ENCODE peak calls at places on chromosomes 2 and 18, in nine cellular contexts. A, M, Z, B, K, U, Y, E and T are unnamed samples.

GRCh38 chr2:129170570-129170969 is 808.9 kb upstream of the RAB6C start:
- DNase-seq in B (no peak), Y (no peak), U (no peak), M (no peak), A (no peak), K (no peak), E (no peak), Z (no peak), T (no peak)

GRCh38 chr18:57910817-57911216 is 107.7 kb upstream of the ATP8B1 start:
- DNase-seq in Z (peak), E (no peak), K (no peak), B (peak), A (peak), M (no peak), U (peak), Y (no peak), T (no peak)

GRCh38 chr2:207135340-207135739 is 30.4 kb downstream of the KLF7 start:
- DNase-seq in Z (no peak), U (no peak), M (no peak), K (peak), E (peak), Y (no peak), B (no peak), A (no peak), T (no peak)

GRCh38 chr2:149767516-149767974 is 180.0 kb upstream of the MMADHC start:
- DNase-seq in A (no peak), U (no peak), M (no peak), E (peak), B (no peak), Z (no peak), Y (no peak), K (no peak), T (no peak)

GRCh38 chr2:210318891-210319290 is 3.9 kb upstream of the MYL1 start:
- DNase-seq in K (no peak), E (peak), Z (no peak), M (no peak), Y (no peak), U (no peak), B (no peak), A (no peak), T (no peak)

GRCh38 chr18:275486-275885 is 7.6 kb upstream of the THOC1 start:
- DNase-seq in Z (no peak), M (no peak), E (no peak), U (no peak), Y (no peak), B (no peak), A (no peak), K (no peak), T (no peak)

GRCh38 chr18:3857544-3857943 is 407.6 kb downstream of the TGIF1 start:
- DNase-seq in A (no peak), Y (no peak), E (peak), B (no peak), K (no peak), M (no peak), Z (no peak), U (no peak), T (no peak)

GRCh38 chr2:121345887-121346286 is 60.9 kb upstream of the TFCP2L1 start:
- DNase-seq in E (no peak), M (no peak), U (no peak), A (no peak), Z (no peak), K (no peak), B (no peak), Y (no peak), T (no peak)

GRCh38 chr2:68255736-68256450 is 3.6 kb upstream of the PPP3R1 start:
- DNase-seq in Y (no peak), Z (no peak), K (no peak), M (no peak), U (no peak), E (peak), A (peak), B (peak), T (no peak)

GRCh38 chr2:44296653-44297052 is 21.4 kb downstream of the SLC3A1 start:
- DNase-seq in A (no peak), Y (no peak), B (no peak), Z (no peak), U (no peak), E (no peak), M (no peak), K (no peak), T (no peak)

GRCh38 chr18:11721720-11722119 is 32.7 kb downstream of the GNAL start:
- DNase-seq in B (no peak), E (no peak), U (no peak), M (no peak), A (no peak), Y (no peak), K (no peak), Z (no peak), T (no peak)

GRCh38 chr2:11160731-11161455 is 5.6 kb downstream of the SLC66A3 start:
- DNase-seq in Z (no peak), E (no peak), B (no peak), Y (peak), U (no peak), M (no peak), A (no peak), K (no peak), T (no peak)

GRCh38 chr18:79952996-79953559 is 1.6 kb upstream of the SLC66A2 start:
- DNase-seq in K (no peak), E (no peak), B (peak), Z (peak), Y (no peak), U (no peak), A (peak), M (no peak), T (no peak)

GRCh38 chr18:79954791-79955190 is 3.3 kb upstream of the SLC66A2 start:
- DNase-seq in E (no peak), U (no peak), K (no peak), B (peak), M (no peak), Z (no peak), Y (no peak), A (no peak), T (no peak)

GRCh38 chr18:79955302-79956075 is 4.0 kb upstream of the SLC66A2 start:
- DNase-seq in E (peak), Y (no peak), B (no peak), M (no peak), A (no peak), U (no peak), Z (no peak), K (no peak), T (no peak)

GRCh38 chr18:79952457-79952995 is 1.1 kb upstream of the SLC66A2 start:
- DNase-seq in U (no peak), A (no peak), M (no peak), E (no peak), Z (no peak), B (no peak), K (no peak), Y (no peak), T (no peak)

GRCh38 chr18:79953921-79954651 is 2.6 kb upstream of the SLC66A2 start:
- DNase-seq in A (no peak), Z (no peak), B (no peak), E (no peak), M (no peak), U (no peak), K (peak), Y (no peak), T (no peak)
- TF ChIP-seq EZH2 in A (no peak), Z (no peak), B (no peak), E (no peak), M (no peak), U (no peak), K (no peak), Y (no peak), T (no peak)

DNA sequence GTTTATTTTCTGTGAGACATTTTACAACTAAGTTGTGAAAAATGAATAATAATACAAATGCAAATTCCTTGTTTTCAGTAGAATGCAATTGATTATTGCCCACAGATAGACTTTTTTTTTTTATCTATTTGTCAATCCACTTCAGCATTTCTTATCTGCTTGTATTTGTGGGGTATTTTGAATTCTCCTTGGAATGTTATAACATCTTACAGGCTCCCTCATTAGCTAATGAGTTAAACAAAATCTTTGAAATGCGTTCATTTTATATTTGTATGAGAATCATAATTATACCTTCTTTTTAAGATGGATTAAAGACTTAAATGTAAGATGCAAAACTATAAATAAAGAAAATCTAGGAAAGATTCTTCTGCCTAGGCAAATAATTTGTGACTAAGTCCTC is 114.2 kb downstream of the CALCRL start:
- DNase-seq in M (no peak), Z (no peak), U (no peak), A (no peak), K (no peak), B (no peak), Y (no peak), E (no peak), T (no peak)
- TF ChIP-seq EZH2 in M (no peak), Z (no peak), U (no peak), A (no peak), K (no peak), B (no peak), Y (no peak), E (no peak), T (no peak)

DNA sequence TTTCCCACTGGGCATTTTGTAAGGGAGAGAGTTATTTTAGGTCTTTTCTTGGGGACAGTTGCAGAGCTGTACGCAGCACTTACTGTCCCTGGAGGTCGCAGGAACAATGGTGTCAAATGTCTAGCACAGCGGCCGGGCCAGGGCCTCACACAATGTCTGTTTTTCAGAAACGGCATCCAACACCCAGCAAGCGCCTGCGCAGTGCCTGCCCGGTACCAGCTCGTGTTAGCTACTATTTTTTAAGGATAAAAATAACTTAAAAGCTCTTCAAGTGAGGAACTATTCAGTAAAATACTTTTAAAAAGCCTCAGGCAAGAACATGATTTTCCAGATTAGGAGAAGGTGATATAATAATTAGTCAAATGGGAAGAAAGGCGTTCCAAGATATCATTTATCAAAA is 90.0 kb downstream of the MBP start:
- DNase-seq in Y (no peak), E (no peak), B (peak), A (no peak), U (no peak), K (no peak), M (no peak), Z (no peak), T (no peak)
- TF ChIP-seq EZH2 in Y (no peak), E (no peak), B (no peak), A (no peak), U (no peak), K (no peak), M (no peak), Z (no peak), T (no peak)

GRCh38 chr2:199460101-199460671 is 2.4 kb upstream of the SATB2 start:
- DNase-seq in B (no peak), Z (no peak), Y (no peak), A (no peak), M (no peak), E (peak), K (peak), U (no peak), T (no peak)

GRCh38 chr2:199457147-199458016 is at the start of gene SATB2:
- DNase-seq in M (no peak), Z (peak), E (peak), U (peak), K (peak), B (peak), Y (no peak), A (no peak), T (no peak)

GRCh38 chr2:199459286-199460100 is 1.8 kb upstream of the SATB2 start:
- DNase-seq in U (peak), M (peak), Y (peak), K (peak), B (peak), A (peak), Z (peak), E (peak), T (peak)

GRCh38 chr2:199458017-199458805 is 472 bp upstream of the SATB2 start:
- DNase-seq in A (peak), M (no peak), Y (no peak), B (peak), Z (peak), K (no peak), E (peak), U (peak), T (no peak)

GRCh38 chr2:199458806-199459285 is 1.1 kb upstream of the SATB2 start:
- DNase-seq in M (no peak), U (no peak), K (no peak), Z (peak), A (peak), B (no peak), Y (no peak), E (peak), T (no peak)
- TF ChIP-seq EZH2 in M (no peak), U (no peak), K (no peak), Z (peak), A (no peak), B (no peak), Y (no peak), E (no peak), T (no peak)

GRCh38 chr2:176554107-176555048 is 285.1 kb downstream of the MTX2 start:
- DNase-seq in K (peak), M (peak), B (peak), Y (peak), E (peak), Z (peak), U (peak), A (peak), T (peak)
- TF ChIP-seq EZH2 in K (no peak), M (peak), B (no peak), Y (no peak), E (no peak), Z (no peak), U (no peak), A (no peak), T (no peak)

GRCh38 chr18:23574611-23575308 is 11.5 kb downstream of the NPC1 start:
- DNase-seq in A (no peak), B (no peak), K (no peak), Y (no peak), Z (no peak), U (no peak), E (no peak), M (no peak), T (peak)
- TF ChIP-seq EZH2 in A (no peak), B (no peak), K (no peak), Y (no peak), Z (no peak), U (no peak), E (no peak), M (no peak), T (no peak)

DNA sequence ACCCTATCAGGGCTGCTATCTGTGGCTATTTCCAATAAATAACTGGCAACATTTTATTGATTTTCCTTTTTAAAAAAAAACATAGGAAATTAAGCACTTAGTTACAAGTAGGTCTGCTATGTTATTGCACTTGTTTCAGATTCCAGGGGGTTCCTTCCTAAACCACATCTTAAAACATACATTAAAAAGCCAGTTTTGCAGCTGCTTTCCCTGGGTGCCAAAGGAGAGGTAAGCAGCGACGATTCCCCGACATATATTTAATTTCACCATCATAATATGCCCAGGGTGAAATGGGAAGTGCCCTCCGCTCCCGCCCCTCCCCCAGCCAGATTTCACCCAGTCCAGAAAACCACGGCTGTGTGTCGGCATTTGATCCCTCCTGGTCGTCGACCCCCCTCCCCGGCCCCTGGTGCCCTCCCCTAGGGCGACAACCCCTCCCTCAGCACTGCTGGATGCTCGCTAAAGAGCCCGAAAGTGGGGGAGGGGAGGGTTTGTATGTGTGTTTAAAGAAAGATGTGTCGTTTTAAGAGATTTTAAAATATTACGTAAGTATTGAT is 3.1 kb upstream of the BCL11A start:
- DNase-seq in B (peak), A (peak), Z (no peak), M (no peak), Y (no peak), K (no peak), U (no peak), E (no peak), T (no peak)
- TF ChIP-seq EZH2 in B (no peak), A (no peak), Z (no peak), M (no peak), Y (no peak), K (no peak), U (no peak), E (no peak), T (no peak)

GRCh38 chr2:25082002-25082622 is 40.2 kb downstream of the EFR3B start:
- DNase-seq in E (no peak), A (no peak), K (no peak), Z (no peak), M (no peak), B (no peak), U (no peak), Y (no peak), T (no peak)
- TF ChIP-seq EZH2 in E (no peak), A (no peak), K (no peak), Z (no peak), M (no peak), B (no peak), U (no peak), Y (no peak), T (no peak)

GRCh38 chr18:13217971-13218375 is 587 bp upstream of the LDLRAD4 start:
- DNase-seq in K (no peak), E (no peak), B (peak), A (peak), M (no peak), Y (no peak), U (no peak), Z (peak), T (no peak)
- TF ChIP-seq EZH2 in K (no peak), E (no peak), B (no peak), A (peak), M (no peak), Y (no peak), U (no peak), Z (no peak), T (no peak)